ENCODE peak calls at places on chromosomes 5 and 9, in seven cellular contexts. Z, A, S, P, K, F and E are unnamed samples.

GRCh38 chr9:125826850-125827249 is 79.7 kb downstream of the PBX3 start:
- DNase-seq in Z (no peak), A (no peak), S (no peak), P (no peak), K (no peak), F (no peak), E (no peak)

GRCh38 chr9:19630762-19631161 is 158.1 kb downstream of the SLC24A2 start:
- DNase-seq in Z (no peak), A (peak), S (no peak), P (no peak), K (no peak), F (no peak), E (no peak)

GRCh38 chr5:34484591-34485228 is 171.4 kb upstream of the RAI14 start:
- DNase-seq in Z (no peak), A (no peak), S (no peak), P (no peak), K (no peak), F (no peak), E (no peak)

GRCh38 chr9:37929441-37929895 is 25.5 kb upstream of the SLC25A51 start:
- DNase-seq in Z (peak), A (no peak), S (no peak), P (no peak), K (no peak), F (no peak), E (no peak)

GRCh38 chr5:74386571-74387334 is 253.8 kb downstream of the ENC1 start:
- DNase-seq in Z (no peak), A (peak), S (no peak), P (no peak), K (peak), F (no peak), E (peak)

GRCh38 chr5:127293373-127293772 is 2.8 kb downstream of the MEGF10 start:
- DNase-seq in Z (no peak), A (no peak), S (no peak), P (no peak), K (no peak), F (no peak), E (no peak)

GRCh38 chr9:101485873-101486692 is 47.6 kb upstream of the RNF20 start:
- DNase-seq in Z (no peak), A (no peak), S (no peak), P (peak), K (no peak), F (peak), E (peak)

GRCh38 chr5:152592416-152592815 is 187.3 kb upstream of the NMUR2 start:
- DNase-seq in Z (no peak), A (no peak), S (no peak), P (no peak), K (no peak), F (no peak), E (peak)

GRCh38 chr9:84501587-84501986 is 161.0 kb upstream of the SLC28A3 start:
- DNase-seq in Z (no peak), A (no peak), S (no peak), P (no peak), K (no peak), F (no peak), E (no peak)

GRCh38 chr9:68678430-68678829 is 26.6 kb upstream of the PIP5K1B start:
- DNase-seq in Z (no peak), A (no peak), S (no peak), P (peak), K (no peak), F (no peak), E (peak)